ENCODE peak calls at places on chromosomes 2 and 18, in four cellular contexts. F, G, L and B are unnamed samples.

GRCh38 chr2:96344011-96344410 is 8.4 kb downstream of the NCAPH start:
- DNase-seq in F (no peak), G (no peak), L (no peak), B (no peak)

GRCh38 chr2:9971105-9971818 is 19.8 kb downstream of the GRHL1 start:
- DNase-seq in F (no peak), G (no peak), L (peak), B (no peak)

GRCh38 chr2:71932027-71932779 is 215.5 kb downstream of the CYP26B1 start:
- DNase-seq in F (no peak), G (no peak), L (no peak), B (no peak)

GRCh38 chr2:68411397-68412126 is 46.5 kb downstream of the PLEK start:
- DNase-seq in F (no peak), G (no peak), L (no peak), B (no peak)

GRCh38 chr2:128559533-128560515 is 241.2 kb upstream of the HS6ST1 start:
- DNase-seq in F (no peak), G (no peak), L (no peak), B (no peak)

GRCh38 chr2:213188971-213189899 is 37.8 kb upstream of the IKZF2 start:
- DNase-seq in F (peak), G (no peak), L (peak), B (no peak)

GRCh38 chr2:24907106-24907505 is 12.9 kb downstream of the ADCY3 start:
- DNase-seq in F (no peak), G (no peak), L (peak), B (no peak)

GRCh38 chr2:96856776-96857673 is 791 bp downstream of the ANKRD39 start:
- DNase-seq in F (no peak), G (no peak), L (peak), B (no peak)

GRCh38 chr2:173982182-173982714 is 17.1 kb upstream of the SP3 start:
- DNase-seq in F (no peak), G (no peak), L (no peak), B (no peak)

GRCh38 chr2:54968561-54969218 is 81.6 kb downstream of the RTN4 start:
- DNase-seq in F (no peak), G (no peak), L (no peak), B (no peak)

GRCh38 chr18:76983613-76984051 is 149.0 kb downstream of the MBP start:
- DNase-seq in F (no peak), G (no peak), L (no peak), B (no peak)

GRCh38 chr2:10042301-10043161 is 819 bp upstream of the KLF11 start:
- DNase-seq in F (peak), G (no peak), L (peak), B (no peak)

GRCh38 chr2:150228936-150229335 is 258.5 kb downstream of the RND3 start:
- DNase-seq in F (no peak), G (no peak), L (peak), B (no peak)

GRCh38 chr2:118115761-118116160 is 27.5 kb downstream of the INSIG2 start:
- DNase-seq in F (no peak), G (no peak), L (no peak), B (no peak)

GRCh38 chr18:2847341-2848144 is 737 bp downstream of the EMILIN2 start:
- DNase-seq in F (peak), G (no peak), L (peak), B (no peak)

GRCh38 chr2:120968307-120969015 is 232.8 kb downstream of the GLI2 start:
- DNase-seq in F (no peak), G (no peak), L (no peak), B (no peak)

GRCh38 chr2:164369416-164369815 is 251.9 kb downstream of the GRB14 start:
- DNase-seq in F (no peak), G (no peak), L (no peak), B (no peak)

GRCh38 chr2:288002-288742 is at the start of gene ALKAL2:
- DNase-seq in F (peak), G (no peak), L (no peak), B (no peak)
- H3K4me3 ChIP-seq in F (peak), G (no peak), L (no peak), B (no peak)

GRCh38 chr18:57439617-57439975 is 4.4 kb downstream of the ONECUT2 start:
- DNase-seq in F (no peak), G (no peak), L (no peak), B (no peak)

GRCh38 chr18:57439985-57440330 is 4.8 kb downstream of the ONECUT2 start:
- DNase-seq in F (no peak), G (no peak), L (no peak), B (no peak)

GRCh38 chr18:57440331-57441101 is 5.3 kb downstream of the ONECUT2 start:
- DNase-seq in F (no peak), G (no peak), L (no peak), B (no peak)

GRCh38 chr18:57443247-57443646 is 8.1 kb downstream of the ONECUT2 start:
- DNase-seq in F (no peak), G (no peak), L (no peak), B (no peak)

DNA sequence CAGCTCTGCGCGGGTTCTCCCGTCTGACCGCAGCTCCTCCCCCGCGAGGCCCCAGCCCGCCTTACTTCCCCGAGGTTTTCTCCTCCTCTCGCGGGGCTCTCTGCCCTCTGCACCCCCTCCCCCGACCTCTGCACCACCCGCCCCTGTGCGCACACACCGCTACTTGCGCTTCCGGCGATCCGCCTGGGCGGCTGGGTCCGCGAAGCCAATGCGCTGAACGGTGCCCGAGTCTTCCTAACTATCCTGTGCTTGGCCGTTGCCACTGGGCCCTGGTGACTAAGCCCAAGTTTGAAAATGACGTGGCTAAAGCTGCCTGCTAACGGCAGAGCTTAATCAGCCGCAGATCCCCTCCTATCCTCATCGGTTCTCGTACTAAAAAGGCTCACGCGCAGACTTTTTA is 6.2 kb downstream of the ONECUT2 start:
- DNase-seq in F (no peak), G (no peak), L (peak), B (no peak)
- TF ChIP-seq CTCF in F (no peak), G (no peak), L (no peak), B (no peak)

GRCh38 chr2:152473151-152473857 is 138.3 kb downstream of the FMNL2 start:
- DNase-seq in F (no peak), G (no peak), L (no peak), B (peak)

GRCh38 chr2:152468832-152469692 is 134.1 kb downstream of the FMNL2 start:
- DNase-seq in F (no peak), G (no peak), L (peak), B (no peak)

GRCh38 chr2:152471013-152471412 is 136.0 kb downstream of the FMNL2 start:
- DNase-seq in F (no peak), G (no peak), L (no peak), B (no peak)

GRCh38 chr2:152472524-152472923 is 137.6 kb downstream of the FMNL2 start:
- DNase-seq in F (no peak), G (no peak), L (no peak), B (no peak)

GRCh38 chr2:152471499-152471898 is 136.5 kb downstream of the FMNL2 start:
- DNase-seq in F (no peak), G (no peak), L (no peak), B (no peak)
- H3K4me3 ChIP-seq in F (no peak), G (no peak), L (no peak), B (no peak)

GRCh38 chr2:16125614-16126125 is 185.3 kb downstream of the MYCN start:
- DNase-seq in F (no peak), G (no peak), L (no peak), B (no peak)

GRCh38 chr2:16127958-16128357 is 187.6 kb downstream of the MYCN start:
- DNase-seq in F (no peak), G (no peak), L (no peak), B (no peak)

GRCh38 chr2:16126141-16126968 is 186.0 kb downstream of the MYCN start:
- DNase-seq in F (no peak), G (no peak), L (no peak), B (no peak)

GRCh38 chr2:16128746-16129610 is 188.6 kb downstream of the MYCN start:
- DNase-seq in F (no peak), G (no peak), L (no peak), B (no peak)

DNA sequence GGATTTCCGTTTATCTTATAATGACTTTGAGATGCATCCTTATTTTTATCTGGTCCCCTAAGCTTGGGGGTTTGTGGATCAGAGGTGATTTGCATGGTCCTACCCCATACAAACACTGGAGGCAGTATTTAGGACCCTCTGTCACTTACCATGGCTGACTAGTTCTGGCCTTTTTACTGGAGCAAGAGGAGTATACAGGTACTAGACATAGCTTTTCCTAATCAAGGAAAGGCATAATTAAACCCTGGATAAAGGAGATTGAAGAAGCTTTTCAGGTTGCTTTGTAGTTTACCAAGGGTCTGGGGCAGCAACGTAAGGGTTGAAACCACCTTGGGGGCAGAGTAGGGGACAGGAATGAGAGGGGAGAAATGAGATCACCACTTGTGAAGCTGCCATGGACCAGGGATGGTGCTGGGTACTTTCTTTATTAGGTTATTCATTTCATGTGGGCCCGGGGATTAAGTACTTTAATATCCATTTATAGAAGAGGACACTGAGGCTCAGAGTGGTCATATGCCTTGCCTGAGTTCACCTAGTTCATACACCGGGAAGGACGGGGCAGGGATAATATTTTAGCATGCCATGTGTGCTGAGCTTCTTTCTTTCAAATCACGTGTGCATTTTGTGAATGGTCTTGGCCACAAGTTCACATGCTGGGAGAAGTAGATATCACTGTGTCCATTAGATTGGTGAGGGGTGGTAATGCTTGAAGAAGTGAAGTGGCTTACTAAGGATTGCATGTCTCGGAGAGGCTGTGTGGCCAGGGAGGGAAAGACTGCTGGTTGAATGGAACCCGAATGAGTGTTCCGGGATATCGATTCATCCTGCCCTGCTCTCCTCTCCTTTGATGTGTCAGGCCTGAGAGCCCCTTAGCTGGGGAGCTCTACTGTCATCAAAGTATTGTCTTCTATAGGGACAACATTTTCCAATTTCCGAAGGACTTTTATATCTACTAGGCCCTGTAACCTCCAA is 186.9 kb downstream of the MYCN start:
- DNase-seq in F (no peak), G (no peak), L (no peak), B (no peak)
- TF ChIP-seq CTCF in F (no peak), G (no peak), L (no peak), B (no peak)